ENCODE peak calls at places on chromosomes 13 and 19, in four cellular contexts. C, I, Y and A are unnamed samples.

GRCh38 chr19:49938662-49939061 is 9.4 kb upstream of the NUP62 start:
- DNase-seq in C (no peak), I (no peak), Y (no peak), A (no peak)

GRCh38 chr19:15379996-15380647 is 535 bp upstream of the AKAP8 start:
- DNase-seq in C (peak; percentile 69), I (peak; percentile 63), Y (no peak), A (no peak)

GRCh38 chr19:45667620-45668341 is at the start of gene GIPR:
- DNase-seq in C (peak; percentile 85), I (peak; percentile 63), Y (no peak), A (no peak)

GRCh38 chr19:5480427-5480836 is 25.2 kb downstream of the ZNRF4 start:
- DNase-seq in C (peak; percentile 27), I (no peak), Y (no peak), A (no peak)

GRCh38 chr13:50400930-50401553 is 385.8 kb downstream of the KCNRG start:
- DNase-seq in C (no peak), I (no peak), Y (no peak), A (no peak)

GRCh38 chr19:17069249-17069648 is 6.0 kb downstream of the HAUS8 start:
- DNase-seq in C (peak; percentile 31), I (no peak), Y (no peak), A (no peak)

GRCh38 chr19:30924670-30925069 is 424.6 kb downstream of the TSHZ3 start:
- DNase-seq in C (no peak), I (no peak), Y (no peak), A (peak; percentile 25)

GRCh38 chr19:1376415-1376805 is 7.3 kb upstream of the NDUFS7 start:
- DNase-seq in C (no peak), I (no peak), Y (no peak), A (no peak)

GRCh38 chr13:28531195-28531955 is 36.4 kb upstream of the FLT1 start:
- DNase-seq in C (peak; percentile 40), I (no peak), Y (no peak), A (no peak)

GRCh38 chr19:45016388-45017314 is 15.4 kb downstream of the RELB start:
- DNase-seq in C (peak; percentile 70), I (peak; percentile 66), Y (peak; percentile 82), A (no peak)

GRCh38 chr13:74027161-74027779 is 106.9 kb downstream of the KLF12 start:
- DNase-seq in C (no peak), I (no peak), Y (no peak), A (no peak)

GRCh38 chr19:52171321-52172169 is at the start of gene ZNF836:
- DNase-seq in C (peak; percentile 87), I (peak; percentile 91), Y (peak; percentile 96), A (no peak)

GRCh38 chr13:40158218-40158617 is 502.8 kb downstream of the COG6 start:
- DNase-seq in C (no peak), I (no peak), Y (no peak), A (no peak)

GRCh38 chr13:102830646-102831045 is 15.2 kb upstream of the ERCC5 start:
- DNase-seq in C (no peak), I (no peak), Y (no peak), A (no peak)

GRCh38 chr13:106522898-106523525 is 12.4 kb downstream of the EFNB2 start:
- DNase-seq in C (no peak), I (no peak), Y (no peak), A (no peak)

GRCh38 chr13:49441312-49441711 is 2.6 kb downstream of the CAB39L start:
- DNase-seq in C (no peak), I (no peak), Y (no peak), A (no peak)

GRCh38 chr19:46529622-46530451 is 34.2 kb upstream of the PNMA8B start:
- DNase-seq in C (peak; percentile 66), I (peak; percentile 67), Y (no peak), A (no peak)

GRCh38 chr13:24112791-24113190 is 47.7 kb upstream of the SPATA13 start:
- DNase-seq in C (no peak), I (no peak), Y (no peak), A (no peak)

GRCh38 chr19:16015805-16016173 is 60.5 kb upstream of the TPM4 start:
- DNase-seq in C (no peak), I (no peak), Y (no peak), A (no peak)

GRCh38 chr13:76764429-76764828 is 121.8 kb downstream of the KCTD12 start:
- DNase-seq in C (no peak), I (peak; percentile 69), Y (peak; percentile 79), A (no peak)

GRCh38 chr19:38674388-38675133 is 27.1 kb downstream of the ACTN4 start:
- DNase-seq in C (peak; percentile 65), I (no peak), Y (no peak), A (no peak)
- H3K4me3 ChIP-seq in C (no peak overlapping the region), I (no peak overlapping the region), Y (no peak overlapping the region), A (no peak overlapping the region)

GRCh38 chr19:37986048-37986750 is 79.2 kb downstream of the SIPA1L3 start:
- DNase-seq in C (no peak), I (no peak), Y (no peak), A (no peak)

GRCh38 chr19:37990362-37990761 is 83.4 kb downstream of the SIPA1L3 start:
- DNase-seq in C (no peak), I (peak; percentile 47), Y (no peak), A (no peak)

GRCh38 chr19:37988758-37989635 is 82.0 kb downstream of the SIPA1L3 start:
- DNase-seq in C (no peak), I (no peak), Y (no peak), A (no peak)

GRCh38 chr19:37989855-37990254 is 82.8 kb downstream of the SIPA1L3 start:
- DNase-seq in C (no peak), I (peak; percentile 46), Y (no peak), A (no peak)

DNA sequence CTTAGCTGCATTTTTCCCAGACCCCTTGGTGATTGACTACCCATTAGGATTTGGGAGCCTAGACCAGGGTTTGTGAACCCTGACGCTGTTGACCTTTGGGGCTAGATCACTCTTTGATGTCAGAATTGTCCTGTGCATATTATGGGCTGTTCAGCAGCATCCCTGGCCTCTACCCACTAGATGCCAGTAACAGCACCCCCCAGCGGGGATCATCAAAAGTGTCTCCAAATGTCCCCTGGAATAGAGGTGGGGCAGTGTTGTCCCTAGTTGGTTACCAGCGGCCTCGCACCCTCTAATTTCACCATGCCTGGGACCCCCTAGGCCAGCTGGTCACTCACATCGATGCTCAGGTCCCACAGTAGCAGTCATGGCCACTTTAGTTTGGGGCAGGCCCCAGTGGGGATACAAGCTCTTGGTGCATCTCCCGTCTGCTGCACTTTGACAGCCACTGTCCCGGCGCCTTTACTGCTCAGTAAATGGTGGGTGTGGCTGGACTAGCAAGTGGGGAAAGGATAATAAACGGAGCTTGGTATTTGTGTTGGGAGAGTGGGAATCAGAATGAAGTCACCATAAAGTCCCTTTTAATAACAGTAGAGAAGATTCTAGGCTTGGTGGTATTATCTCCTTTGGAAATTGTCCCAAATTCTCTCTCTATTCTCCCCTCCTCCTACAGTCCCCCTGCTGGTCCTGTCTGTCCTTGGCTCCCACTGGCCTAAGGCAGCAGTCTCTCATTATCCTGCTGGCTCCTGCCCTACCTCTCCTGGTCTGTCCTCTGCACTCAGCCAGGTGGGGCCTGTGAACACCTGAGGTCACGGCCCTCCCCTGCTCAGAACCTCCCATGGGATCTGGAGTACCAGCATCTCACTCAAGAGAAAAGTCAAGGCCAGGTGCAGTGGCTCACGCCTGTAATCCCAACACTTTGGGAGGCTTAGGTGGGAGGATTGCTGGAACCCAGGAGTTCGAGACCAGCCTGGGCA is 80.6 kb downstream of the SIPA1L3 start:
- DNase-seq in C (no peak), I (no peak), Y (no peak), A (no peak)
- TF ChIP-seq CTCF in C (peak; percentile 26), I (no peak), Y (no peak), A (no peak)

GRCh38 chr19:27691991-27692390 is 1521.0 kb downstream of the UQCRFS1 start:
- DNase-seq in C (no peak), I (no peak), Y (no peak), A (no peak)

GRCh38 chr19:27684293-27684692 is 1528.7 kb downstream of the UQCRFS1 start:
- DNase-seq in C (no peak), I (no peak), Y (no peak), A (no peak)

GRCh38 chr19:27694361-27695055 is 1518.4 kb downstream of the UQCRFS1 start:
- DNase-seq in C (no peak), I (peak; percentile 23), Y (no peak), A (peak; percentile 64)

GRCh38 chr19:27689734-27690241 is 1523.2 kb downstream of the UQCRFS1 start:
- DNase-seq in C (no peak), I (no peak), Y (no peak), A (no peak)
- H3K9me3 ChIP-seq in C (peaks cover 3% of the 10 kb centered on the region), I (no peaks in the 10 kb centered on the region), Y (peaks cover 14% of the 10 kb centered on the region), A (no peaks in the 10 kb centered on the region)

DNA sequence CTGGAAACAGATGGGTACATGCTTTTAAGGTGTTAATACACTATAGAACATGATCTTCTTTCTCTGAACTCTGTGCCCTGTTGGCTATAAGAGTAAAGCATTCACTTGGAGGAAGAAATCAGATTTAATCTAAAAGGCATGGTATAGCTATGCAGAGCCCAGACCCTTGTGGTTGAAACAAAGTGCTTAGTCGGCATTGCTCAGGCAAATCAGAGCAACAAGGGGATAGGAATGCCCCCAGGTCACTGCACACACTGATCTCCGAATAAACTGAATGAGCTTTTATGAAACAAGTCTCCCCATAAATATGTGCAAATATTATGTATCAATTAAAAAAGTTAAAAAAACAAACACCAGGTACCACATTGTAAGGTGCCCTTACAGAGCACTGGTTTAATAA is 52.0 kb upstream of the RGCC start:
- DNase-seq in C (no peak), I (no peak), Y (no peak), A (no peak)
- H3K4me3 ChIP-seq in C (no peak overlapping the region), I (no peak overlapping the region), Y (no peak overlapping the region), A (no peak overlapping the region)

GRCh38 chr13:113390874-113391497 is 27.1 kb upstream of the GRTP1 start:
- DNase-seq in C (no peak), I (no peak), Y (peak; percentile 43), A (no peak)
- TF ChIP-seq CTCF in C (no peak), I (no peak), Y (no peak), A (no peak)

DNA sequence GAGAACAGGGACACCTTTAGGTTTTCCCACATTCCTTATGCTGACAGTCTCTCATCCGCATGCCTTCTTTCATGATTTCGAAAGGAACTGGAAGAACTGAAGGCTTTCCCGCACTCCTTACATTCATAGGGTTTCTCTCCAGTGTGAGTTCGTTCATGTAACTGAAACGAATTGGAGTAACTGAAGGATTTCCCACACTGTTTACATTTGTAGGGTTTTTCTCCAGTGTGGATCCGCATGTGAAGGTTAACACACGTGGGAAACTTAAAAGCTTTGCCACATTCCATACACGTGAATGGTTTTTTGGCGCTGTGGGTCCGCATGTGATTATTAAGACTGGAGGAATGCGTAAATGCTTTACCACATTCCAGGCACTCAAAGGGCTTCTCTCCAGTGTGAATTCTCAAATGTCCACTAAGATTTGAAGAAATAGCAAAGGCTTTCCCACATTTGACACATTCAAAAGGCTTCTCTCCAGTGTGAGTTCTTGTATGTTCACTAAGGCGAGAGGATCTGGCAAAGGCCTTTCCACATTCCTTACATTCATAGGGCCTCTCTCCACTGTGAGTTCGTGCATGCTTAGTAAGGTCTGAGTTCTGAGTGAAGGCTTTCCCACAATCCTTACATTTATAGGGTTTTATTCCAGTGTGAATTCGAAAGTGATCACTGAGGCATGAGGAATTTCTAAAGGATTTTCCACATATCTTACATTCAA is 22.0 kb downstream of the ZNF266 start:
- DNase-seq in C (no peak), I (no peak), Y (no peak), A (no peak)
- H3K9me3 ChIP-seq in C (peaks cover 15% of the 10 kb centered on the region), I (peaks cover 32% of the 10 kb centered on the region), Y (peaks cover 70% of the 10 kb centered on the region), A (peaks cover 77% of the 10 kb centered on the region)